ENCODE peak calls at places on chromosomes 6 and 20, in five cellular contexts. O is breast epithelium, H is cardiac fibroblast, A is GM12865, J is brain microvascular endothelial cell. Q is an unnamed sample.

GRCh38 chr6:125046107-125046925 is 84.1 kb downstream of the RNF217 start:
- DNase-seq in O (no peak), H (no peak), A (no peak), J (no peak), Q (no peak)

GRCh38 chr6:96157018-96157565 is 141.3 kb downstream of the FUT9 start:
- DNase-seq in O (no peak), H (no peak), A (peak), J (no peak), Q (no peak)

GRCh38 chr20:10861619-10862018 is 187.8 kb upstream of the JAG1 start:
- DNase-seq in O (no peak), H (no peak), A (no peak), J (no peak), Q (no peak)

GRCh38 chr6:76771076-76771634 is 692.1 kb downstream of the HTR1B start:
- DNase-seq in O (peak), H (peak), A (no peak), J (no peak), Q (no peak)

GRCh38 chr6:168155193-168155592 is 76.2 kb upstream of the FRMD1 start:
- DNase-seq in O (no peak), H (peak), A (no peak), J (peak), Q (peak)

GRCh38 chr6:135851442-135852271 is at the start of gene PDE7B:
- DNase-seq in O (peak), H (peak), A (peak), J (peak), Q (peak)

GRCh38 chr20:41627001-41627400 is 8.8 kb upstream of the CHD6 start:
- DNase-seq in O (no peak), H (no peak), A (no peak), J (no peak), Q (no peak)

GRCh38 chr6:70667256-70667710 is 400 bp upstream of the SMAP1 start:
- DNase-seq in O (no peak), H (no peak), A (no peak), J (no peak), Q (no peak)

GRCh38 chr6:54134934-54135333 is 23.7 kb downstream of the MLIP start:
- DNase-seq in O (no peak), H (no peak), A (no peak), J (no peak), Q (no peak)

GRCh38 chr20:49282584-49283171 is 4.8 kb upstream of the ZNFX1 start:
- DNase-seq in O (no peak), H (no peak), A (peak), J (no peak), Q (no peak)

GRCh38 chr6:7114744-7115451 is 7.1 kb downstream of the RREB1 start:
- DNase-seq in O (no peak), H (no peak), A (no peak), J (no peak), Q (no peak)

GRCh38 chr6:2563635-2564034 is 187.1 kb downstream of the MYLK4 start:
- DNase-seq in O (no peak), H (peak), A (peak), J (peak), Q (no peak)

GRCh38 chr6:43842964-43843645 is 73.1 kb downstream of the VEGFA start:
- DNase-seq in O (no peak), H (no peak), A (no peak), J (no peak), Q (no peak)

GRCh38 chr6:141874930-141875602 is 257.7 kb upstream of the GJE1 start:
- DNase-seq in O (no peak), H (peak), A (no peak), J (no peak), Q (no peak)

GRCh38 chr20:33862709-33863403 is 51.7 kb downstream of the CHMP4B start:
- DNase-seq in O (no peak), H (peak), A (peak), J (peak), Q (peak)

GRCh38 chr20:18705490-18705889 is 108.1 kb upstream of the SCP2D1 start:
- DNase-seq in O (no peak), H (peak), A (no peak), J (peak), Q (peak)

GRCh38 chr6:82363368-82364086 is at the start of gene TPBG:
- DNase-seq in O (peak), H (peak), A (peak), J (peak), Q (peak)

GRCh38 chr6:27882624-27883023 is 29.6 kb downstream of the OR2B2 start:
- DNase-seq in O (no peak), H (no peak), A (no peak), J (no peak), Q (no peak)

DNA sequence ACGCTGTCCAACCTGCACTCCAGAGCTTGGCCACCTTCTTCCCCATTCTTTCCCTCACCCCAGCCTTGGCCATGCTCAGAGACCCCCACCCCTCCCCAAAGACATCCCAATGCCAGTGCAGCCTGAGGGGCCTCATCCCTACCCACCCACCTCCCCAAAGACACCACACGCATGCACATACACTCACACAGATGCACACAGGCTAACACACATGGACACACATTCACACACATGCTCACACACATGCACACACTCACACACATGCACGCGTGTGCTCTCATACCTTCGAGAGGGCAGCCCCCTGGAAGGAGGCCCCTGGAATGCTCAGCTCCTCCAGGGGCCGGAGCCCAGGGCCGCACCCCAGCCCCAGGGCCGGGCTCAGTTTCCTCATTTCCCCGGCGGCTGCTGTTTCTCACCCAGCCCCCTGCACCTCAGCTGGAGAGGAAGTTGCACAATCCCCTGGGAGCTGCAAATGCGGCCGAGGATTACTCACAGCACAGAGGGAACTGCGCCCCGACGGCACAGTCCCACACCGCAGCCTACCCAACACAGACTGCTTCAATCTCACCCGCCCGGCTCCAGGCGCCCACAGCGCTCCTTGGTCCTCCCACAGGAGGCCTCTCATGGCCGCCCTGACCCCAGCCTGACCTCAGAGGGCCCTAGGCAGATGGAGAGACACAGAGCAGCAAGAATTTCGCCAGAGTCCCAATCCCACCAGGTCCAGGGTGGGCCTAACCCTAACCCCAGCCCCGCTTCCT is 12.1 kb downstream of the TFEB start:
- DNase-seq in O (no peak), H (peak), A (peak), J (peak), Q (no peak)
- H3K4me3 ChIP-seq in O (peak), H (no peak), A (peak), J (peak), Q (no peak)

GRCh38 chr20:62549499-62550086 is 73.8 kb upstream of the GATA5 start:
- DNase-seq in O (no peak), H (no peak), A (no peak), J (no peak), Q (no peak)
- H3K4me3 ChIP-seq in O (peak), H (no peak), A (no peak), J (no peak), Q (no peak)

GRCh38 chr6:10529231-10529801 is 8.2 kb downstream of the GCNT2 start:
- DNase-seq in O (peak), H (no peak), A (peak), J (peak), Q (no peak)
- H3K4me3 ChIP-seq in O (peak), H (no peak), A (peak), J (no peak), Q (no peak)

GRCh38 chr6:116282698-116283097 is 3.0 kb upstream of the TSPYL1 start:
- DNase-seq in O (no peak), H (no peak), A (no peak), J (no peak), Q (no peak)

GRCh38 chr6:116279232-116280160 is at the start of gene TSPYL1:
- DNase-seq in O (peak), H (peak), A (peak), J (peak), Q (peak)

GRCh38 chr6:116280161-116280959 is 630 bp upstream of the TSPYL1 start:
- DNase-seq in O (no peak), H (peak), A (peak), J (no peak), Q (no peak)

GRCh38 chr6:116278853-116279231 is 888 bp downstream of the TSPYL1 start:
- DNase-seq in O (no peak), H (peak), A (peak), J (no peak), Q (peak)

DNA sequence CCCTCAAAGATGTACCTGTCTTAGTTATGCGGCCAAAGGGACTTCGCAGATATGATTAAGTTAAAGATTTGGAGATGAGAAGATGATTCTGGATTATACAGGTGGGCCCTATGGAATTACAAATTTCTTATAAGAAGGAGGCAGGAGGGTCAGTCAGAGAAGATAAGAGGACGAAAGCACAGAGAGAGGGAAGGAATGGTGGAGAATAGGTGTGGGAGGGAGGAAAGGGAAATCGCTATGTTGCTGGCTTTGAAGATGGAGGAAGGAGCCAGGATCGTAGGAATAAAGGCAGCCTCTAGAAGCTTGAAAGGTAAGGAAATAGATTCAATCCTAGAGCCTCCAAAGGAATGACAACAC is 1.2 kb upstream of the TSPYL1 start:
- DNase-seq in O (no peak), H (no peak), A (no peak), J (no peak), Q (no peak)
- H3K4me3 ChIP-seq in O (peak), H (no peak), A (no peak), J (no peak), Q (no peak)

GRCh38 chr6:144063246-144063743 is 32.1 kb downstream of the SF3B5 start:
- DNase-seq in O (no peak), H (no peak), A (peak), J (no peak), Q (no peak)

GRCh38 chr6:144063744-144064401 is 31.5 kb downstream of the SF3B5 start:
- DNase-seq in O (peak), H (peak), A (peak), J (peak), Q (no peak)

GRCh38 chr6:144066255-144066654 is 29.1 kb downstream of the SF3B5 start:
- DNase-seq in O (no peak), H (no peak), A (no peak), J (no peak), Q (no peak)

GRCh38 chr6:144064402-144064830 is 31.0 kb downstream of the SF3B5 start:
- DNase-seq in O (no peak), H (no peak), A (peak), J (no peak), Q (no peak)

DNA sequence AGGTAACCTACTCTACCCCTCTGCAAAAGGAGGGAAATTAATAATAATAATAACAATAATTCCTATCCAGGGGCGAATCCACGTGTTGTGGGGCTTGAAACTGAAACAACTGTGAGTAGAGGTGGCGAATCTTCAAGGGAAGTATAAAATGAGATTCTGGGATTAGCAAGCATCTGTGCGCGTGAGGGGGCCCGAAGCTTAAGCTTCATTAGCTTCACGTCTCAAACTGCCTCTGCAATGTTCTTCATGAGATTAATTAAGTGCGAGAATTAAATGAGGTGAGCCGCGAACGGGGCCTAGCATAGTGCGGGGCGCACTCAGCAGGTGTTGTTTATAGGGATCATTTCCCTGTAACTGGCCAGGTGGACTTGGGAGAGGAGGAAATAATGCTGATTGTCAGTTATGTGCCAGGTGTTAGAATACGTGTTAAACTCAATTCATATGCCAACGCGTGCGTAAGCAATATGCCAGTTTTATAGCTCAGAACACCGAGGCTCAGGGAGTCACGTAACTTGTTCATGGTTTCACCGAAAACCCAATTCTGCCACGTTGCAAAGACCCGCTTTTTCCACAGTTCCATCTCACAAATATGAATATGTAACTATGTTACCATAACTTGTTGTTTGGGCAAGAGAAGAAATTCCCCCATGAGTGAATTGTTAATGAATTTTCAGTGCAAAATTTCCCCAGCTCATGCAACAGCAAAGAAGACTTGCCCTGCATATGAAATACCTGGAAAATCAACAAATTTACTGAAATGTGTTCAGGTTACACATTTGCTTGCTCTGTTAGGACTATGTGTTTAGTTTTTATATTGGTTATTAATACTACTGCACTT is 30.3 kb downstream of the SF3B5 start:
- DNase-seq in O (no peak), H (no peak), A (peak), J (no peak), Q (no peak)
- H3K4me3 ChIP-seq in O (peak), H (peak), A (peak), J (peak), Q (peak)

DNA sequence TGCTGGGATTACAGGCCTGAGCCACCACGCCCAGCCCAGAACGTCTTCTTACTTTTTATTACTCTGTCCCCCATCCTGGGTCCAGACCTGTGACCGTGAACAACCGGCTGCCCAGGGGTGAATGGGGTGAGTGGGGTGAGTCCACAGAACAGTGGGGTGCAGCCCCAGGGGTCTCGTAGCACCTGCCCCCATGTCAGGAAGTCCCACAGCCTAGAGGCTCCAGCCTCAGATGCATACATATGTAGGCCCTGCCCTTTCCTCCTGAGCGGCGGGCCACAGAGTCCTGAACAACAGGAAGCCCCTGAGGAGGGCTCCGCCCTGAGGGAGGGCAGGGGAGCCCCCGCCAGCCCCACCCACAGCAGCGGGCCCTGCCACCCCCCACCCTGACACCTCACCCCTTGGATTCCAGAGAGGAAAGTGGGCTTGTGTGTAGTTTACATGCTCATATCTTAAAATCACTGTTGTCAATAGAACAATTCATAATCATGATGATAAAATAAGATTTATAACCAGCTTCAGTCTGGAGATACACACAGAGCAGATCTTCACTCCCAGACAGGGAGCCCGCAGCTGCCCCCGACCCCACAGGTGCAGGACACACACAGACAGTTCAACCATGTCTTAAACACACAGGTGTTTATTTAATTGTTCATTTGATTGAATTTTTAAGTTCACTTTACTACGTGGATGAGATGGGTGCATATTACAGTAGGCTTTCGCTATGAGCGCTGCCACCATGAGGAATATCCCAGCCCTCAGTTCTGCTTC is 12.4 kb upstream of the GMEB2 start:
- DNase-seq in O (no peak), H (no peak), A (peak), J (no peak), Q (no peak)
- H3K4me3 ChIP-seq in O (no peak), H (no peak), A (peak), J (no peak), Q (no peak)